ENCODE peak calls at places on chromosomes 2 and 18, in five cellular contexts. T is H9; F is T-helper 1 cell; V is Jurkat, Clone E6-1; U is foreskin keratinocyte. R is an unnamed sample.

GRCh38 chr2:191686079-191686478 is 8.1 kb downstream of the NABP1 start:
- DNase-seq in V (no peak), F (no peak), U (no peak), T (no peak), R (no peak)

GRCh38 chr2:119801040-119801439 is 41.3 kb downstream of the PTPN4 start:
- DNase-seq in T (no peak), U (no peak), V (no peak), F (no peak), R (no peak)

GRCh38 chr2:229445013-229445412 is 173.9 kb upstream of the PID1 start:
- DNase-seq in U (peak; percentile 93), V (no peak), T (no peak), F (no peak), R (no peak)

GRCh38 chr2:108449410-108450200 is 599 bp downstream of the GCC2 start:
- DNase-seq in V (peak; percentile 30), T (no peak), F (peak; percentile 41), U (peak; percentile 13), R (peak; percentile 26)

GRCh38 chr18:11760498-11761158 is 71.6 kb downstream of the GNAL start:
- DNase-seq in U (no peak), F (no peak), T (no peak), V (no peak), R (no peak)

GRCh38 chr2:237474511-237474911 is 12.5 kb upstream of the MLPH start:
- DNase-seq in V (no peak), F (no peak), T (no peak), U (no peak), R (no peak)

GRCh38 chr2:122643725-122644329 is 888.4 kb downstream of the TSN start:
- DNase-seq in F (no peak), U (peak; percentile 93), V (no peak), T (no peak), R (peak; percentile 52)

GRCh38 chr2:185998562-185999070 is 260.0 kb downstream of the FSIP2 start:
- DNase-seq in F (no peak), T (no peak), V (no peak), U (no peak), R (no peak)

GRCh38 chr18:52409732-52410131 is 69.7 kb downstream of the DCC start:
- DNase-seq in T (peak; percentile 31), U (no peak), V (no peak), F (no peak), R (no peak)

GRCh38 chr2:188909036-188909435 is 65.1 kb upstream of the COL3A1 start:
- DNase-seq in V (no peak), T (no peak), U (peak; percentile 54), F (no peak), R (no peak)

GRCh38 chr2:37912056-37912455 is 13.0 kb upstream of the RMDN2 start:
- DNase-seq in V (no peak), U (no peak), T (no peak), F (no peak), R (no peak)

GRCh38 chr18:6836331-6836730 is 106.8 kb downstream of the ARHGAP28 start:
- DNase-seq in T (no peak), U (peak; percentile 95), F (no peak), V (no peak), R (no peak)

GRCh38 chr2:109689182-109689935 is 75.2 kb downstream of the SOWAHC start:
- DNase-seq in V (no peak), T (no peak), U (no peak), F (no peak), R (peak; percentile 28)

GRCh38 chr2:232335859-232336215 is 42.7 kb upstream of the ALPP start:
- DNase-seq in T (peak; percentile 15), F (no peak), V (no peak), U (no peak), R (no peak)

GRCh38 chr2:63053889-63054725 is 3.5 kb downstream of the OTX1 start:
- DNase-seq in U (no peak), F (peak; percentile 29), T (peak; percentile 90), V (no peak), R (no peak)

GRCh38 chr2:233473386-233473791 is 93.2 kb downstream of the USP40 start:
- DNase-seq in F (no peak), U (no peak), T (no peak), V (no peak), R (no peak)

GRCh38 chr18:46660955-46661749 is 4.1 kb upstream of the LOXHD1 start:
- DNase-seq in V (no peak), T (peak; percentile 81), F (no peak), U (no peak), R (peak; percentile 49)